ENCODE peak calls at places on chromosome 6, in eight cellular contexts. W is Kasumi-1, X is AG09309, T is GM04503, U is NCI-H460, P is HFFc6, A is fibroblast of the aortic adventitia, V is AG20443. Z is an unnamed sample.

GRCh38 chr6:147604373-147604772 is 95.9 kb downstream of the SAMD5 start:
- DNase-seq in W (no peak), X (peak; percentile 25), T (no peak), U (no peak), P (no peak), A (no peak), V (no peak), Z (no peak)

GRCh38 chr6:1600063-1600763 is 9.5 kb upstream of the FOXC1 start:
- DNase-seq in W (no peak), X (no peak), T (no peak), U (no peak), P (no peak), A (no peak), V (no peak), Z (no peak)

GRCh38 chr6:166760288-166760687 is 133.2 kb upstream of the RPS6KA2 start:
- DNase-seq in W (no peak), X (no peak), T (no peak), U (no peak), P (no peak), A (no peak), V (no peak), Z (no peak)

GRCh38 chr6:88637761-88638160 is 325.7 kb downstream of the RNGTT start:
- DNase-seq in W (no peak), X (no peak), T (no peak), U (no peak), P (no peak), A (no peak), V (no peak), Z (no peak)

GRCh38 chr6:84651583-84651982 is 112.8 kb downstream of the TBX18 start:
- DNase-seq in W (no peak), X (no peak), T (no peak), U (no peak), P (no peak), A (peak; percentile 48), V (no peak), Z (no peak)

GRCh38 chr6:72374864-72375263 is 247.0 kb upstream of the KCNQ5 start:
- DNase-seq in W (no peak), X (no peak), T (no peak), U (no peak), P (no peak), A (no peak), V (no peak), Z (no peak)

GRCh38 chr6:74070091-74070490 is 374.1 kb downstream of the CD109 start:
- DNase-seq in W (no peak), X (peak; percentile 55), T (peak; percentile 81), U (no peak), P (peak; percentile 20), A (peak; percentile 52), V (peak; percentile 52), Z (no peak)

GRCh38 chr6:107740496-107741190 is 83.5 kb downstream of the SCML4 start:
- DNase-seq in W (no peak), X (no peak), T (no peak), U (no peak), P (no peak), A (peak; percentile 4), V (peak; percentile 41), Z (no peak)

GRCh38 chr6:81937296-81937937 is 184.9 kb upstream of the TENT5A start:
- DNase-seq in W (no peak), X (no peak), T (no peak), U (peak; percentile 15), P (peak; percentile 42), A (peak; percentile 51), V (peak; percentile 20), Z (no peak)

Z was measured in A549.